ENCODE peak calls at places on chromosome 20, in seven cellular contexts. M, C, E, H, S, V and F are unnamed samples.
A peak's percentile ranks its signal among the peaks of the same experiment; 100 is the strongest.

GRCh38 chr20:34401741-34402455 is 38.8 kb downstream of the ITCH start:
- DNase-seq in M (no peak), C (no peak), E (peak; percentile 41), H (no peak), S (no peak), V (no peak), F (no peak)

GRCh38 chr20:10239954-10240353 is 21.3 kb downstream of the SNAP25 start:
- DNase-seq in M (no peak), C (no peak), E (peak; percentile 77), H (no peak), S (no peak), V (no peak), F (no peak)

GRCh38 chr20:56003966-56004365 is 1.4 kb downstream of the CBLN4 start:
- DNase-seq in M (no peak), C (no peak), E (no peak), H (no peak), S (no peak), V (no peak), F (no peak)

GRCh38 chr20:47774081-47774777 is 11.1 kb downstream of the SULF2 start:
- DNase-seq in M (no peak), C (no peak), E (no peak), H (no peak), S (no peak), V (no peak), F (no peak)

GRCh38 chr20:57662028-57662312 is 41.7 kb upstream of the ZBP1 start:
- DNase-seq in M (no peak), C (no peak), E (no peak), H (no peak), S (no peak), V (no peak), F (no peak)

GRCh38 chr20:8718214-8718613 is 350.7 kb upstream of the PLCB4 start:
- DNase-seq in M (no peak), C (no peak), E (no peak), H (no peak), S (no peak), V (no peak), F (no peak)

GRCh38 chr20:5658897-5659296 is 91.3 kb upstream of the SHLD1 start:
- DNase-seq in M (peak; percentile 41), C (peak; percentile 60), E (peak; percentile 95), H (no peak), S (peak; percentile 64), V (peak; percentile 26), F (peak; percentile 92)

GRCh38 chr20:19992996-19993908 is 23.9 kb upstream of the NAA20 start:
- DNase-seq in M (no peak), C (no peak), E (peak; percentile 86), H (no peak), S (peak; percentile 65), V (no peak), F (no peak)

GRCh38 chr20:9930142-9930541 is 91.3 kb upstream of the PAK5 start:
- DNase-seq in M (no peak), C (no peak), E (no peak), H (no peak), S (no peak), V (no peak), F (no peak)

GRCh38 chr20:47950557-47951283 is 165.4 kb upstream of the SULF2 start:
- DNase-seq in M (no peak), C (no peak), E (no peak), H (no peak), S (no peak), V (no peak), F (no peak)

GRCh38 chr20:32761831-32762753 is at the start of gene DNMT3B:
- DNase-seq in M (no peak), C (peak; percentile 64), E (peak; percentile 75), H (peak; percentile 78), S (peak; percentile 34), V (peak; percentile 68), F (peak; percentile 82)

GRCh38 chr20:61271273-61272221 is 19.5 kb downstream of the CDH4 start:
- DNase-seq in M (no peak), C (no peak), E (peak; percentile 24), H (no peak), S (no peak), V (peak; percentile 57), F (no peak)

GRCh38 chr20:745683-746301 is 22.5 kb downstream of the SLC52A3 start:
- DNase-seq in M (no peak), C (peak; percentile 61), E (peak; percentile 18), H (no peak), S (no peak), V (no peak), F (no peak)

GRCh38 chr20:38225900-38226263 is 34.7 kb downstream of the KIAA1755 start:
- DNase-seq in M (no peak), C (no peak), E (no peak), H (no peak), S (no peak), V (no peak), F (no peak)

GRCh38 chr20:1618954-1619550 is 757 bp downstream of the SIRPB1 start:
- DNase-seq in M (no peak), C (peak; percentile 66), E (no peak), H (no peak), S (no peak), V (no peak), F (no peak)

GRCh38 chr20:29878281-29878741 is 1379.2 kb upstream of the DEFB115 start:
- DNase-seq in M (no peak), C (peak; percentile 4), E (peak; percentile 5), H (no peak), S (no peak), V (no peak), F (no peak)

GRCh38 chr20:51985013-51985415 is 182.7 kb upstream of the SALL4 start:
- DNase-seq in M (no peak), C (no peak), E (peak; percentile 97), H (peak; percentile 3), S (peak; percentile 81), V (no peak), F (no peak)

GRCh38 chr20:57772349-57772964 is 62.6 kb upstream of the PMEPA1 start:
- DNase-seq in M (peak; percentile 3), C (peak; percentile 54), E (peak; percentile 66), H (no peak), S (peak; percentile 6), V (no peak), F (no peak)

GRCh38 chr20:4157516-4157915 is 142.2 kb upstream of the RNF24 start:
- DNase-seq in M (no peak), C (no peak), E (no peak), H (no peak), S (no peak), V (no peak), F (no peak)

GRCh38 chr20:57653910-57654309 is 33.7 kb upstream of the ZBP1 start:
- DNase-seq in M (no peak), C (no peak), E (no peak), H (no peak), S (no peak), V (no peak), F (peak; percentile 35)

GRCh38 chr20:51810155-51811039 is 8.1 kb upstream of the SALL4 start:
- DNase-seq in M (no peak), C (no peak), E (no peak), H (no peak), S (no peak), V (no peak), F (no peak)

GRCh38 chr20:50325651-50326050 is 135.0 kb downstream of the CEBPB start:
- DNase-seq in M (no peak), C (no peak), E (no peak), H (no peak), S (no peak), V (no peak), F (no peak)

GRCh38 chr20:9572690-9573089 is 58.3 kb downstream of the LAMP5 start:
- DNase-seq in M (no peak), C (no peak), E (no peak), H (no peak), S (no peak), V (no peak), F (no peak)

GRCh38 chr20:37425103-37425625 is 79.2 kb downstream of the SRC start:
- DNase-seq in M (no peak), C (no peak), E (no peak), H (no peak), S (no peak), V (no peak), F (no peak)

GRCh38 chr20:31916724-31917123 is 35.1 kb downstream of the PDRG1 start:
- DNase-seq in M (no peak), C (no peak), E (no peak), H (no peak), S (no peak), V (no peak), F (no peak)

GRCh38 chr20:54162378-54162777 is 11.4 kb downstream of the CYP24A1 start:
- DNase-seq in M (no peak), C (no peak), E (no peak), H (no peak), S (no peak), V (no peak), F (no peak)

GRCh38 chr20:62104234-62104789 is 18.0 kb upstream of the LSM14B start:
- DNase-seq in M (no peak), C (no peak), E (no peak), H (no peak), S (no peak), V (no peak), F (no peak)

GRCh38 chr20:12660918-12661317 is 347.9 kb upstream of the SPTLC3 start:
- DNase-seq in M (no peak), C (peak; percentile 4), E (peak; percentile 17), H (no peak), S (no peak), V (no peak), F (no peak)

GRCh38 chr20:50865114-50865513 is 66.1 kb downstream of the ADNP start:
- DNase-seq in M (no peak), C (no peak), E (no peak), H (no peak), S (no peak), V (no peak), F (no peak)

GRCh38 chr20:47735412-47736400 is 49.6 kb downstream of the SULF2 start:
- DNase-seq in M (no peak), C (peak; percentile 57), E (peak; percentile 37), H (peak; percentile 29), S (no peak), V (no peak), F (no peak)

GRCh38 chr20:52291109-52291508 is 99.5 kb upstream of the ZFP64 start:
- DNase-seq in M (no peak), C (no peak), E (no peak), H (peak; percentile 5), S (no peak), V (no peak), F (no peak)

GRCh38 chr20:63979221-63979548 is 257 bp downstream of the SAMD10 start:
- DNase-seq in M (no peak), C (no peak), E (no peak), H (no peak), S (no peak), V (no peak), F (no peak)

GRCh38 chr20:40652426-40652825 is 36.6 kb downstream of the MAFB start:
- DNase-seq in M (no peak), C (no peak), E (peak; percentile 44), H (no peak), S (no peak), V (no peak), F (no peak)

GRCh38 chr20:7090753-7091310 is 323.3 kb downstream of the BMP2 start:
- DNase-seq in M (no peak), C (no peak), E (no peak), H (no peak), S (no peak), V (no peak), F (no peak)

GRCh38 chr20:17967595-17968365 is 814 bp downstream of the SNX5 start:
- DNase-seq in M (no peak), C (no peak), E (peak; percentile 77), H (no peak), S (no peak), V (no peak), F (no peak)

GRCh38 chr20:17833036-17833674 is 133.4 kb downstream of the BANF2 start:
- DNase-seq in M (no peak), C (no peak), E (peak; percentile 56), H (no peak), S (no peak), V (no peak), F (no peak)

GRCh38 chr20:45041464-45042337 is 59.2 kb downstream of the KCNS1 start:
- DNase-seq in M (no peak), C (no peak), E (peak; percentile 69), H (no peak), S (no peak), V (no peak), F (no peak)